ENCODE peak calls at places on chromosomes 4 and X, in seven cellular contexts. U is suprapubic skin, T is cardiac muscle cell, Z is hepatocyte, G is tibial nerve, J is upper lobe of right lung, A is DND-41. F is an unnamed sample.

GRCh38 chrX:42533761-42534160 is 244.2 kb downstream of the PPP1R2C start:
- DNase-seq in U (no peak), T (no peak), Z (no peak), G (no peak), J (no peak), A (no peak), F (no peak)

GRCh38 chrX:39309018-39309620 is 507.9 kb downstream of the MID1IP1 start:
- DNase-seq in U (no peak), T (no peak), Z (peak; percentile 30), G (peak; percentile 11), J (no peak), A (peak; percentile 10), F (no peak)

GRCh38 chr4:73764513-73764912 is 24.1 kb downstream of the CXCL8 start:
- DNase-seq in U (no peak), T (no peak), Z (no peak), G (no peak), J (no peak), A (no peak), F (no peak)

GRCh38 chr4:42282081-42282901 is 115.0 kb upstream of the SHISA3 start:
- DNase-seq in U (no peak), T (peak; percentile 92), Z (peak; percentile 93), G (peak; percentile 88), J (no peak), A (peak; percentile 43), F (no peak)

GRCh38 chrX:44474410-44474809 is 68.2 kb downstream of the FUNDC1 start:
- DNase-seq in U (no peak), T (no peak), Z (no peak), G (no peak), J (no peak), A (no peak), F (no peak)

GRCh38 chr4:128951316-128951715 is 141.8 kb downstream of the JADE1 start:
- DNase-seq in U (no peak), T (no peak), Z (no peak), G (no peak), J (no peak), A (no peak), F (no peak)

GRCh38 chrX:131828482-131828881 is 194.6 kb upstream of the STK26 start:
- DNase-seq in U (no peak), T (peak; percentile 7), Z (no peak), G (no peak), J (no peak), A (no peak), F (no peak)

GRCh38 chrX:46575991-46576392 is 2.4 kb downstream of the CHST7 start:
- DNase-seq in U (no peak), T (no peak), Z (no peak), G (peak; percentile 49), J (no peak), A (no peak), F (peak; percentile 80)

GRCh38 chrX:154991476-154991875 is 31.0 kb downstream of the F8 start:
- DNase-seq in U (no peak), T (no peak), Z (no peak), G (no peak), J (no peak), A (no peak), F (no peak)

GRCh38 chr4:125397226-125397625 is 82.5 kb downstream of the FAT4 start:
- DNase-seq in U (no peak), T (no peak), Z (no peak), G (no peak), J (no peak), A (no peak), F (no peak)

GRCh38 chr4:166021617-166022016 is 148.6 kb downstream of the TLL1 start:
- DNase-seq in U (no peak), T (no peak), Z (no peak), G (no peak), J (no peak), A (no peak), F (no peak)

GRCh38 chr4:159017323-159018036 is 85.4 kb upstream of the RAPGEF2 start:
- DNase-seq in U (no peak), T (no peak), Z (no peak), G (no peak), J (no peak), A (no peak), F (no peak)

GRCh38 chr4:10050171-10051120 is 29.1 kb upstream of the SLC2A9 start:
- DNase-seq in U (no peak), T (no peak), Z (no peak), G (no peak), J (no peak), A (no peak), F (no peak)

DNA sequence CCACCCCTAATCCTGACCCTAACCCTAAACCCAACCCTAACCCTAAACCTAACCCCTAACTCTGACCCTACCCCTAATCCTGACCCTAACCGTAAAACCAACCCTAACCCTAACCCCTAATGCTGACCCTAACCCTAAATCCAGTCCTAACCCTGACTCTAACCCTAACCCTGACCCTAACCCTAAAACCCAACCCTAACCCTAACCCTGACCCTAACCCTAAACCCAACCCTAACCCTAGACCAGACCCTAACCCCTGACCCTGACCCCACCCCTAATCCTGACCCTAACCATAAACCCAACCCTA is 708 bp upstream of the PCGF3 start:
- DNase-seq in U (no peak), T (no peak), Z (no peak), G (no peak), J (no peak), A (no peak), F (no peak)
- H3K4me3 ChIP-seq in U (peak overlapping the region; percentile 96), T (no peak overlapping the region), Z (no peak overlapping the region), G (peak overlapping the region; percentile 96), J (peak overlapping the region; percentile 87), A (peak overlapping the region; percentile 59), F (peak overlapping the region; percentile 75)

DNA sequence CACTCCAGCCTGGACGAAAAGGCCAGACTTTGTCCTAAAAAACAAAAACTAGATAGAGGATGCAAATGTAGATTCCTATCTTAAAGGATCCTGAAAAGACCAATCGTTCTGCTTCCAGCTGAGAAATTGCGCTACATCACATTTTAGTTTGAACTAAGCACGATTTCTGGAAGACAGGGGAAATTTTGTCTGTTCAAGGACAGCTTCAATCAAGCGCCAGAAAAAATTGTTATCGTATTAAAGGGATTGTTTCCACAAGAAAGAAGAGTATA is 731 bp upstream of the HSD17B11 start:
- DNase-seq in U (no peak), T (no peak), Z (no peak), G (no peak), J (no peak), A (no peak), F (no peak)
- H3K27ac ChIP-seq in U (peak overlapping the region; percentile 79), T (peak overlapping the region; percentile 88), Z (peak overlapping the region; percentile 91), G (peak overlapping the region; percentile 88), J (peak overlapping the region; percentile 90), A (peak overlapping the region; percentile 96), F (peak overlapping the region; percentile 83)

DNA sequence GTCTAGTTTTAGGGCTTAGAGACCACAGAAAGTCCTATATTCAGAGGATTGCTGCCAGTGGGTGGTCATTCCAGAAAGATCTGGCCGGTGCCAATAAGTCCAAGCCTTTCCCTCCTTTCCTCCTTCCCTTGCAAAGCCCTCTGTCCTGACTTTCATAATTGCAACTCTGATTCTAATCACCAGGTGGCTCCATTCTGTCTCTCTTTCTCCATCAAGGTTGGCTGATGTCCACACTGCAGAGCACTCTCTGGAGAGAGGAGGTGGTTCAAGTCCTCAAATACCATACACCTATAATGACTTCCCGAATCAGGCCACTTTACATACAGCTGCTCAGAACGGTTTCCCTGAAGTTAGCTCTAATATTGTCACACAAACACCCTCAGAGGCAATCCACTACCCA is 22.4 kb upstream of the ARMCX4 start:
- DNase-seq in U (no peak), T (peak; percentile 20), Z (no peak), G (no peak), J (no peak), A (no peak), F (no peak)
- TF ChIP-seq CTCF in U (no peak), T (peak; percentile 22), Z (peak; percentile 12), G (no peak), J (peak; percentile 29), A (peak; percentile 48), F (no peak)

GRCh38 chr4:47531954-47532321 is 46.9 kb downstream of the ATP10D start:
- DNase-seq in U (no peak), T (no peak), Z (no peak), G (no peak), J (no peak), A (no peak), F (no peak)
- H3K4me3 ChIP-seq in U (no peak overlapping the region), T (no peak overlapping the region), Z (no peak overlapping the region), G (no peak overlapping the region), J (no peak overlapping the region), A (peak overlapping the region; percentile 15), F (no peak overlapping the region)

GRCh38 chrX:54357414-54358377 is at the start of gene WNK3:
- DNase-seq in U (peak; percentile 75), T (peak; percentile 88), Z (peak; percentile 91), G (peak; percentile 58), J (peak; percentile 81), A (no peak), F (peak; percentile 92)
- H3K27ac ChIP-seq in U (peak within 1 kb of the TSS; percentile 59), T (peak within 1 kb of the TSS; percentile 94), Z (peak within 1 kb of the TSS; percentile 96), G (peak within 1 kb of the TSS; percentile 90), J (peak within 1 kb of the TSS; percentile 47), A (no peak within 1 kb of the TSS), F (peak within 1 kb of the TSS; percentile 71)

GRCh38 chrX:120840826-120841225 is 34.8 kb downstream of the CT47B1 start:
- DNase-seq in U (no peak), T (no peak), Z (no peak), G (no peak), J (no peak), A (no peak), F (no peak)
- TF ChIP-seq CTCF in U (no peak), T (peak; percentile 23), Z (no peak), G (no peak), J (no peak), A (no peak), F (no peak)

GRCh38 chr4:40990202-40990898 is 224.0 kb downstream of the APBB2 start:
- DNase-seq in U (no peak), T (no peak), Z (no peak), G (no peak), J (no peak), A (no peak), F (no peak)
- H3K4me3 ChIP-seq in U (no peak overlapping the region), T (no peak overlapping the region), Z (no peak overlapping the region), G (no peak overlapping the region), J (no peak overlapping the region), A (no peak overlapping the region), F (no peak overlapping the region)

GRCh38 chrX:112270991-112271390 is 188.4 kb upstream of the TRPC5 start:
- DNase-seq in U (no peak), T (no peak), Z (no peak), G (no peak), J (no peak), A (no peak), F (no peak)
- H3K27ac ChIP-seq in U (no peak overlapping the region), T (no peak overlapping the region), Z (no peak overlapping the region), G (no peak overlapping the region), J (no peak overlapping the region), A (no peak overlapping the region), F (no peak overlapping the region)